ENCODE peak calls at places on chromosomes 1 and 21, in four cellular contexts. A is prostate gland, D is sigmoid colon, L is AG04449. I is an unnamed sample.

GRCh38 chr1:179087665-179088064 is 5.8 kb downstream of the TOR3A start:
- DNase-seq in D (no peak), A (no peak), L (no peak), I (no peak)

GRCh38 chr1:84008631-84009030 is 9.7 kb upstream of the TTLL7 start:
- DNase-seq in A (no peak), L (no peak), D (no peak), I (no peak)

GRCh38 chr1:168236836-168237611 is 11.2 kb downstream of the SFT2D2 start:
- DNase-seq in D (no peak), L (no peak), A (no peak), I (no peak)

GRCh38 chr21:39061766-39062165 is 121.5 kb downstream of the PSMG1 start:
- DNase-seq in A (no peak), D (no peak), L (no peak), I (no peak)

GRCh38 chr1:65467536-65467935 is 47.1 kb downstream of the LEPR start:
- DNase-seq in A (no peak), D (no peak), L (no peak), I (no peak)

GRCh38 chr1:202498542-202498941 is 150.0 kb downstream of the PPP1R12B start:
- DNase-seq in D (no peak), L (no peak), A (no peak), I (no peak)

GRCh38 chr1:85484264-85484663 is 19.3 kb upstream of the DDAH1 start:
- DNase-seq in D (no peak), L (no peak), A (no peak), I (no peak)

GRCh38 chr1:84089470-84090261 is 54.4 kb upstream of the PRKACB start:
- DNase-seq in A (no peak), D (no peak), L (no peak), I (no peak)

GRCh38 chr21:33101300-33102005 is 31.5 kb downstream of the OLIG1 start:
- DNase-seq in D (no peak), L (no peak), A (no peak), I (no peak)

GRCh38 chr1:245493029-245493428 is 338.2 kb downstream of the KIF26B start:
- DNase-seq in D (no peak), A (no peak), L (no peak), I (no peak)

GRCh38 chr1:4801192-4801924 is 146.9 kb downstream of the AJAP1 start:
- DNase-seq in D (peak; percentile 93), A (no peak), L (no peak), I (no peak)

GRCh38 chr1:233865902-233866301 is 38.6 kb upstream of the SLC35F3 start:
- DNase-seq in D (no peak), A (no peak), L (no peak), I (no peak)

GRCh38 chr1:94004924-94005323 is 95.7 kb upstream of the GCLM start:
- DNase-seq in A (no peak), D (no peak), L (no peak), I (no peak)

GRCh38 chr1:109047339-109047738 is 5.4 kb upstream of the WDR47 start:
- DNase-seq in A (no peak), L (no peak), D (no peak), I (no peak)

GRCh38 chr1:85146972-85147359 is 53.9 kb downstream of the SYDE2 start:
- DNase-seq in L (peak; percentile 74), A (no peak), D (no peak), I (no peak)

GRCh38 chr1:183238071-183238470 is 52.0 kb downstream of the LAMC2 start:
- DNase-seq in D (no peak), A (no peak), L (no peak), I (no peak)

GRCh38 chr1:54650417-54650816 is 8.8 kb downstream of the MROH7 start:
- DNase-seq in L (no peak), D (no peak), A (no peak), I (no peak)

GRCh38 chr1:108027389-108027788 is 62.4 kb upstream of the VAV3 start:
- DNase-seq in D (no peak), A (no peak), L (no peak), I (no peak)

GRCh38 chr1:229310833-229311232 is 32.0 kb downstream of the CCSAP start:
- DNase-seq in D (no peak), A (no peak), L (no peak), I (no peak)

GRCh38 chr1:151502859-151503509 is 8.2 kb upstream of the CGN start:
- DNase-seq in L (no peak), A (no peak), D (no peak), I (no peak)

GRCh38 chr1:171922999-171923398 is 81.7 kb downstream of the DNM3 start:
- DNase-seq in A (no peak), D (no peak), L (no peak), I (no peak)

GRCh38 chr1:202205523-202206190 is 12.1 kb downstream of the LGR6 start:
- DNase-seq in L (no peak), D (no peak), A (no peak), I (no peak)

GRCh38 chr1:214009613-214010550 is 22.1 kb downstream of the PROX1 start:
- DNase-seq in L (no peak), A (no peak), D (no peak), I (no peak)

GRCh38 chr1:203557390-203557789 is 63.4 kb downstream of the OPTC start:
- DNase-seq in A (no peak), D (peak; percentile 86), L (peak; percentile 75), I (no peak)

DNA sequence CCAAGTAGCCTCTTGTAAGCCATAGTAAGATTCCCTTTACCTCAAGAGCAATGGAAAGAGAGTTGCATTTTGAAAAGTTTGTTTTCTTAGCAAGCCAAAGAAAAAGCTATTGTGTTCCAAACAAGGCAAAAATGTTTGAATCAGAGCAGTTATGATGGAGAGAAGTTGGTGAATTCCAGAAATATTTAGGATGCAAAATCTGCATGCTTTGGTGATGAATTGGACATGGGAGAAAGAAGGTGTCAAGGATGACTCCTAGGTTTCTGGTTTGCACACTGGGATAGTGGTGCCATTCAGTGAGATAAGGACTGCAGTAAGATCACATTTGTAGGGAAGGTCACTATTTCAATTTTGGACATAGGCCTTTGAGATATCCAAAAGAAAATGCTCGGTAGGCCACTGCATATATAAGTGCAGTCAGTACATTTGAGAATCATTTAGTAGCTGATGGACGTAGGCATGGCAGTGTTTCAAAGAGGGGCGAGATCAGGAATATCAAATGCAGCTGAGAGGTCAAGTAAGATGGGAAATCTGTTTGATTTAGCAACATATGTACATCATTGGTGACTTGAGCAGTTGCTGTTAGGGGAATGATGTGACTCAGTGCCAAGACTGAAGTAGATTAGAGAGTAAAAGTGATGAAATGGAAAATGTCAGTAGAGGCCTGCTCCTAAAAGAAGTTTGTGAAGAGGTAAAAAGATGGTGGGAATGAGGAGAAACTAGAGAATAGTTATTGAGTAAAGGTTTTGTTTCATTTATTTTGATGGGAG is 33.9 kb upstream of the GPR25 start:
- DNase-seq in D (no peak), A (no peak), L (no peak), I (no peak)
- TF ChIP-seq CTCF in D (no peak), A (no peak), L (no peak), I (no peak)

GRCh38 chr1:6450005-6450450 is 15.9 kb downstream of the TNFRSF25 start:
- DNase-seq in A (no peak), L (no peak), D (no peak), I (no peak)

GRCh38 chr1:6450943-6451373 is 15.0 kb downstream of the TNFRSF25 start:
- DNase-seq in D (no peak), A (no peak), L (no peak), I (no peak)

GRCh38 chr1:6459850-6460265 is 6.1 kb downstream of the TNFRSF25 start:
- DNase-seq in D (no peak), A (no peak), L (no peak), I (no peak)

GRCh38 chr1:6456800-6457466 is 9.0 kb downstream of the TNFRSF25 start:
- DNase-seq in L (no peak), A (no peak), D (no peak), I (no peak)

GRCh38 chr1:6454856-6455751 is 10.9 kb downstream of the TNFRSF25 start:
- DNase-seq in L (no peak), D (no peak), A (no peak), I (no peak)
- H3K4me3 ChIP-seq in L (no peak overlapping the region), D (no peak overlapping the region), A (no peak overlapping the region), I (no peak overlapping the region)

GRCh38 chr1:37877991-37878544 is 18.7 kb upstream of the MTF1 start:
- DNase-seq in A (no peak), D (no peak), L (no peak), I (no peak)

GRCh38 chr1:37879865-37880264 is 20.5 kb upstream of the MTF1 start:
- DNase-seq in D (no peak), A (no peak), L (no peak), I (no peak)

GRCh38 chr1:37872692-37873091 is 13.3 kb upstream of the MTF1 start:
- DNase-seq in A (no peak), L (no peak), D (no peak), I (no peak)

GRCh38 chr1:37875833-37876232 is 16.4 kb upstream of the MTF1 start:
- DNase-seq in A (no peak), D (no peak), L (no peak), I (no peak)
- TF ChIP-seq CTCF in A (no peak), D (no peak), L (peak; percentile 13), I (no peak)

DNA sequence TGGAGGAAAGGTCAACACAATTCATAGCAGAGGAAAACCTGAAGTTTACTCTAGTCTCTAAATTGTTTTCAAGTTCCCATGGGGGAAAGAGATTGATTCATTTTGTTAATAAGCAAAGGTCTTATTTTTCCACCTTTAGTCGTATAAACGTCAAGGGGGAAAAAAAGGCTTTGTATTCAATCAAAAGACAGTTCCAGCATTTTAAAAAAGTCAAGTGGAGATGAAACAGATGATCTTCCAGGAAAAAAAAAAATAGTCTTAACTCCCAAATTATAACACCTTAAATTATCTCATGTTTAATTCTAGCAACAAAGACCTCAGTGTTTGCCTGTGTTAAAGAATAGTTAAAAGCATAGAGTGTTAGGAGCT is 140.5 kb downstream of the TOMM20 start:
- DNase-seq in D (no peak), A (no peak), L (no peak), I (no peak)
- H3K4me3 ChIP-seq in D (no peak overlapping the region), A (no peak overlapping the region), L (no peak overlapping the region), I (no peak overlapping the region)

GRCh38 chr1:114033219-114033706 is 54.0 kb downstream of the OLFML3 start:
- DNase-seq in D (no peak), L (no peak), A (no peak), I (no peak)
- TF ChIP-seq CTCF in D (no peak), L (peak; percentile 41), A (peak; percentile 26), I (peak; percentile 54)

GRCh38 chr1:76571248-76571647 is 296.0 kb upstream of the ST6GALNAC5 start:
- DNase-seq in L (no peak), A (no peak), D (no peak), I (no peak)

GRCh38 chr1:76572229-76572628 is 295.1 kb upstream of the ST6GALNAC5 start:
- DNase-seq in A (no peak), D (no peak), L (no peak), I (no peak)

GRCh38 chr1:76568839-76569238 is 298.4 kb upstream of the ST6GALNAC5 start:
- DNase-seq in D (no peak), L (no peak), A (no peak), I (no peak)
- H3K4me3 ChIP-seq in D (no peak overlapping the region), L (no peak overlapping the region), A (no peak overlapping the region), I (no peak overlapping the region)

I was measured in GM12864.